ENCODE peak calls at places on chromosomes 4 and X, in four cellular contexts. I is NCI-H69, R is NCI-H526 treated with DMSO at 0.1 percent for 48 hours, N is omental fat pad. T is an unnamed sample.

GRCh38 chr4:16667464-16667863 is 231.0 kb downstream of the LDB2 start:
- DNase-seq in I (no peak), R (no peak), N (no peak), T (no peak)

GRCh38 chrX:22912598-22912997 is 87.2 kb upstream of the DDX53 start:
- DNase-seq in I (no peak), R (no peak), N (no peak), T (no peak)

GRCh38 chr4:173399016-173399415 is at the start of gene SCRG1:
- DNase-seq in I (no peak), R (no peak), N (no peak), T (peak)

GRCh38 chrX:70289168-70289792 is 447 bp downstream of the PDZD11 start:
- DNase-seq in I (no peak), R (no peak), N (no peak), T (no peak)

GRCh38 chrX:66751136-66751782 is 112.4 kb upstream of the EDA2R start:
- DNase-seq in I (no peak), R (no peak), N (no peak), T (no peak)

GRCh38 chr4:165726831-165727230 is 146.2 kb upstream of the TLL1 start:
- DNase-seq in I (no peak), R (no peak), N (no peak), T (no peak)

GRCh38 chr4:87961993-87962791 is 13.3 kb upstream of the SPP1 start:
- DNase-seq in I (no peak), R (no peak), N (no peak), T (no peak)

GRCh38 chr4:182923376-182923775 is 6.2 kb upstream of the DCTD start:
- DNase-seq in I (no peak), R (no peak), N (no peak), T (no peak)

GRCh38 chr4:53633608-53634007 is 42.3 kb upstream of the LNX1 start:
- DNase-seq in I (no peak), R (no peak), N (no peak), T (no peak)

GRCh38 chrX:37349131-37350033 is at the start of gene PRRG1:
- DNase-seq in I (peak), R (peak), N (no peak), T (peak)

GRCh38 chr4:151426513-151426912 is 17.5 kb downstream of the FHIP1A start:
- DNase-seq in I (no peak), R (peak), N (no peak), T (no peak)

GRCh38 chrX:136975642-136976518 is 57.9 kb downstream of the GPR101 start:
- DNase-seq in I (no peak), R (no peak), N (no peak), T (peak)

GRCh38 chrX:44036336-44036735 is 63.1 kb upstream of the NDP start:
- DNase-seq in I (peak), R (no peak), N (no peak), T (peak)

GRCh38 chrX:39809326-39809725 is 288.4 kb downstream of the BCOR start:
- DNase-seq in I (no peak), R (no peak), N (no peak), T (no peak)

GRCh38 chr4:93182722-93183121 is 645.8 kb upstream of the ATOH1 start:
- DNase-seq in I (peak), R (no peak), N (no peak), T (no peak)

GRCh38 chr4:10299601-10300000 is 157.6 kb downstream of the ZNF518B start:
- DNase-seq in I (no peak), R (no peak), N (no peak), T (no peak)

GRCh38 chr4:77264826-77265225 is 107.8 kb downstream of the CCNG2 start:
- DNase-seq in I (no peak), R (no peak), N (no peak), T (no peak)